ENCODE peak calls at places on chromosomes 13 and 19, in nine cellular contexts. A, O, I, E, Z, T, D, P and G are unnamed samples.

GRCh38 chr19:45251452-45252354 is 632 bp downstream of the MARK4 start:
- DNase-seq in A (peak; percentile 55), O (no peak), I (peak; percentile 77), E (no peak), Z (no peak), T (no peak), D (no peak), P (no peak), G (no peak)

GRCh38 chr19:8017808-8018207 is 12.4 kb upstream of the ELAVL1 start:
- DNase-seq in A (peak; percentile 58), O (no peak), I (no peak), E (peak; percentile 40), Z (no peak), T (peak; percentile 41), D (no peak), P (peak; percentile 11), G (no peak)

GRCh38 chr13:110533771-110534670 is 27.5 kb downstream of the RAB20 start:
- DNase-seq in A (no peak), O (no peak), I (no peak), E (no peak), Z (no peak), T (no peak), D (no peak), P (no peak), G (no peak)

GRCh38 chr19:17455711-17456123 is 5.0 kb downstream of the NXNL1 start:
- DNase-seq in A (no peak), O (no peak), I (peak; percentile 65), E (no peak), Z (no peak), T (no peak), D (no peak), P (no peak), G (no peak)

GRCh38 chr13:113996912-113997745 is 23.3 kb upstream of the C13orf46 start:
- DNase-seq in A (peak; percentile 37), O (no peak), I (no peak), E (no peak), Z (no peak), T (no peak), D (no peak), P (no peak), G (no peak)

GRCh38 chr13:37485766-37486165 is 112.8 kb downstream of the POSTN start:
- DNase-seq in A (no peak), O (no peak), I (no peak), E (no peak), Z (peak; percentile 92), T (no peak), D (no peak), P (no peak), G (no peak)

GRCh38 chr19:52494518-52494917 is 33.0 kb upstream of the ZNF808 start:
- DNase-seq in A (no peak), O (no peak), I (no peak), E (no peak), Z (no peak), T (no peak), D (no peak), P (no peak), G (no peak)

GRCh38 chr19:53183146-53183545 is 10.0 kb downstream of the ZNF665 start:
- DNase-seq in A (no peak), O (no peak), I (no peak), E (no peak), Z (peak; percentile 90), T (no peak), D (no peak), P (no peak), G (no peak)

GRCh38 chr19:12668937-12669271 is 2.3 kb downstream of the WDR83 start:
- DNase-seq in A (peak; percentile 76), O (no peak), I (peak; percentile 61), E (peak; percentile 63), Z (peak; percentile 67), T (peak; percentile 57), D (no peak), P (peak; percentile 90), G (no peak)

GRCh38 chr19:58181902-58182576 is 822 bp upstream of the ZNF274 start:
- DNase-seq in A (no peak), O (no peak), I (no peak), E (peak; percentile 56), Z (no peak), T (peak; percentile 43), D (no peak), P (peak; percentile 60), G (no peak)

DNA sequence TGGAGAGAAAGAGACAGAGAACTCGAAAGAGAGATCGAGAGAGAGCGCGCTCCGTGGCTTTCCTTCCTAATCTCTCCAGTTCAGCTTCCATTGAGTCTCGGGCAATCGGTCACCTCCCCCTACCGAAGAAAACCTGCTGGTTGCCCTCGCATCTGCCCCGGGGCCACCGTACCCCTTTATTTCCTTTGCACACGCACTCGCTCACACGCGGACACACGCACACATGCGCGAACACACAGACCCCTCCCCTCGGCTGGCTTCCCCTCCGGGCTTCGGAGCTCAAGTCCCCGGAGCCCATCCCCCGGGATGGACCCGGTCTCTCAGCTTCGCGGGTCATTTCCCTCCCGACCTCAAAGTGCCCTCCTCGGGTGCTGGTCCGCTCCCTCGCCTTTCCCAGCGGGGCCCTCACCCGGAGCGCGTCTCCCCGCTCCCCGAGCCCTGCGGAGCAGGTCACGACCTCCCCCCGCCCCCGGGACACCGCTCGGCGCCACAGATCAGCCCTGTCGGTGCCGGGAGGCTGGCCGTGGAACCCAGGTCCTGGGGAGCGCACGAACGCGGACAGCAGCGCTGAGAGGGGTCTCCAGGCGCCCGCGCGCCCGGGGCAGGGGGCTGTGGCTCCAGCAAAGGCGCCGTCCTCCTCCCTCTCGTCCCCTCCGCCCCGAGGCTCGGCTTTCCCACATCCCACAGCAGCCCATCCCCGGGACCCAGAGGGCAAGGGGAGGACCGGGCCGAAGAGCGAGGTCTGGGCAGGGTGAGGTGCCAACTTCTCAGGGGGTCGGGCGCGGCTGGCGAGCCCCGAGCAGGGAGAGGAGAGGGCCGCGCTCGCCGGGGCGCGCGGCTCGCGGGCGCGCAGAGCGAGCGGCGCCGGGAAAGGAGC is 1.8 kb downstream of the DACH1 start:
- DNase-seq in A (peak; percentile 65), O (no peak), I (peak; percentile 73), E (no peak), Z (peak; percentile 32), T (peak; percentile 51), D (no peak), P (no peak), G (no peak)
- H3K27ac ChIP-seq in A (peak overlapping the region; percentile 85), O (peak overlapping the region; percentile 74), I (peak overlapping the region; percentile 95), E (no peak overlapping the region), Z (no peak overlapping the region), T (peak overlapping the region; percentile 82), D (no peak overlapping the region), P (no peak overlapping the region), G (no peak overlapping the region)

DNA sequence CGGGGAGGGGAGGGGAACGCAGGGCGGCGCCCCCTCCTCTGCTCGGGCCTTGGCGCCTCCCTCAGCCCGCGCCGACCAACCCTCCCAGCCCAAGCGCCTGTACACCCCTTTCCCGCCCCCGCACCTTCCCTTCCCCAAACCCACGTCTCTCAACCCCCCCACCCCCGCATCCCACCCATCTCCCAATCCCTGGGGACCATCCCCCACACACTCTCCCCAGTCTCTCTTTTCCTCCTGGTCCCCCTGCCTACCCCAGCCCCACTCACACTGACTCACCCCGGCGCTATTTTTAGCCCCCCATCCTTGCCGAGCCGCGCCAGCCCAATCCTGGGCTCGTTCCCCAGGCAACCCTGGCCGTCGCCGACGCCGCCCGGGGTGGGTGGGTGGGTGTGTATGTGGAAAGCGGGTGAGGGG is 11.7 kb downstream of the CIC start:
- DNase-seq in A (no peak), O (no peak), I (peak; percentile 58), E (no peak), Z (peak; percentile 76), T (peak; percentile 52), D (no peak), P (peak; percentile 58), G (peak; percentile 88)
- H3K27ac ChIP-seq in A (peak overlapping the region; percentile 85), O (peak overlapping the region; percentile 99), I (peak overlapping the region; percentile 96), E (peak overlapping the region; percentile 91), Z (peak overlapping the region; percentile 91), T (peak overlapping the region; percentile 92), D (peak overlapping the region; percentile 91), P (peak overlapping the region; percentile 88), G (peak overlapping the region; percentile 98)

GRCh38 chr19:50518091-50519005 is 4.6 kb upstream of the ASPDH start:
- DNase-seq in A (peak; percentile 46), O (no peak), I (no peak), E (no peak), Z (no peak), T (no peak), D (no peak), P (no peak), G (no peak)

GRCh38 chr19:50517704-50518075 is 4.0 kb upstream of the ASPDH start:
- DNase-seq in A (peak; percentile 37), O (no peak), I (no peak), E (no peak), Z (no peak), T (no peak), D (no peak), P (no peak), G (no peak)

GRCh38 chr19:50516456-50516855 is 2.7 kb upstream of the ASPDH start:
- DNase-seq in A (peak; percentile 9), O (no peak), I (no peak), E (no peak), Z (no peak), T (no peak), D (no peak), P (no peak), G (no peak)

GRCh38 chr19:50515168-50515561 is 1.5 kb upstream of the ASPDH start:
- DNase-seq in A (peak; percentile 35), O (no peak), I (no peak), E (no peak), Z (no peak), T (no peak), D (no peak), P (no peak), G (no peak)

DNA sequence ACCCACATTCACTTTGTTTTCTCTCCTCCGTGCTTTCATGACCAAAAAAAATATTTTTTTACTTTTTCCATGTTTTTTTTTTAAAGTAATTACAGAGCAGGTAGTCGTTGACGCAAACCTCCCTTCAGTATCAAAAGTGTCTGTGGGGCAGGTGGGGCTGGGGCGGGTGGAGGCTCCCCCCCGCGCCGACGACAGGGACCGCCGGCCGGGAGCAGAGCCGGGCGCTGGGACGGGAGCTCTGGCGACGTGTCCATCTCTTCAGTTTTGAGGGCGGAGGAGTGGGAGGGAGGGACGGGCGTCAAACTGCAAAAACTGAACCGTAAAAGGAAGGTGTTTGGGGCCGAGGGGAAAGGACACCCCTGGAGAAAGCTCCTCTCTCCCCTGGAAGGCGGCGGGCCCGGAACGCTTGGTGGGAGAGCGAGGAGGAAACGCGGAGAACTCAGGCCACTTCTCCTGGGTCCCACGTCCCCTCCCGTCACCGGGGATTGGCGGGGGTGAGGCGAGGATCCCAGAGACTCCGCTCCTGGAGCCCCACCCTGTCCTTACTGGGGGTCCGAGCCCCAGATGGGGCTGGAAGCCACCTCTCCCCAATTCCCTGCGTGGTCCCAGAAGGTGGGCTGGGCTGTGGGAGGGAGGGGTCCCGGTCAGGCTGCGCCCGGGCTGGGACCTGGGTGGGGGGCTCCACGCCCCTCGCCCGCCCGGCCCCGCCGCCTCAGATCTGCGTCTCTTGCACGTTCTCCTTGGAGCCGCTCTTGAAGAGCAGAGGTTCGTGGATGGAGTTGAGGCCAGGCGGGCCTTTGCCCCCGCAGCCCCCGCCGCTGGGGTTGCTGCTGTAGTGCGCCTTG is 3.4 kb upstream of the ASPDH start:
- DNase-seq in A (peak; percentile 35), O (no peak), I (peak; percentile 25), E (no peak), Z (no peak), T (no peak), D (no peak), P (no peak), G (no peak)
- H3K27ac ChIP-seq in A (no peak overlapping the region), O (no peak overlapping the region), I (no peak overlapping the region), E (no peak overlapping the region), Z (no peak overlapping the region), T (no peak overlapping the region), D (no peak overlapping the region), P (no peak overlapping the region), G (no peak overlapping the region)

DNA sequence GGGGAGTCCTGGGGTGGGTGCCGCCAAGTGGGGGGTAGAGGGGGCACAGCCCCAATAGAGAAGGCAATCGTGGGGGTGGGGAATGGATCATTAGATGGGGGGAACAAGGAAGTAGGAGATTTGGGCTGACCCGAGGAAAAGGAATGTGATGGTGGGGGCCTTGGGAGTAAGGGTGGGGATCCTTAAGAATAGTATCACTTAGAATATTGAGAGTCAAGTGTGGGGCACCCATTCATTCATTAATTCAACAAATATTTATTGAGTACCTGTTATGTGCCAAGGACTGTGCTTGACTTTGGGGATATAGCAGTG is 641 bp downstream of the PPP5C start:
- DNase-seq in A (no peak), O (no peak), I (no peak), E (no peak), Z (no peak), T (no peak), D (no peak), P (no peak), G (no peak)
- H3K27ac ChIP-seq in A (peak overlapping the region; percentile 92), O (peak overlapping the region; percentile 72), I (no peak overlapping the region), E (peak overlapping the region; percentile 67), Z (peak overlapping the region; percentile 96), T (no peak overlapping the region), D (peak overlapping the region; percentile 29), P (peak overlapping the region; percentile 89), G (peak overlapping the region; percentile 89)